ENCODE peak calls at places on chromosomes 1 and 21, in nine cellular contexts. R is EH; P is AG08395; N is lung; D is AG09309; T is NCI-H1092 treated with DMSO at 0.1 percent for 48 hours; W is OCI-LY7; U is astrocyte of the hippocampus; Q is activated CD8-positive, alpha-beta memory T cell treated with anti-CD3 and anti-CD28 coated beads for 48 hours. C is an unnamed sample.

GRCh38 chr1:171457412-171457811 is 27.9 kb upstream of the PRRC2C start:
- DNase-seq in U (no peak), Q (no peak), D (peak), W (no peak), T (no peak), P (peak), N (no peak), R (peak), C (peak)

GRCh38 chr1:94727846-94728715 is 92.1 kb upstream of the SLC44A3 start:
- DNase-seq in R (peak), Q (no peak), P (peak), W (no peak), D (peak), U (peak), T (no peak), N (no peak), C (peak)

GRCh38 chr1:192756847-192757246 is 52.0 kb upstream of the RGS2 start:
- DNase-seq in R (no peak), W (no peak), D (no peak), P (no peak), T (no peak), N (peak), U (no peak), Q (no peak), C (no peak)

GRCh38 chr1:67883069-67883468 is 49.8 kb upstream of the GNG12 start:
- DNase-seq in R (peak), N (no peak), P (peak), T (no peak), W (no peak), Q (no peak), D (peak), U (peak), C (peak)

GRCh38 chr1:81679972-81680371 is 120.8 kb upstream of the ADGRL2 start:
- DNase-seq in U (no peak), N (no peak), D (no peak), W (no peak), T (no peak), P (no peak), R (peak), Q (no peak), C (no peak)

GRCh38 chr1:205537386-205538018 is 33.0 kb downstream of the CDK18 start:
- DNase-seq in N (no peak), U (no peak), W (no peak), T (no peak), D (no peak), Q (no peak), P (no peak), R (peak), C (no peak)

GRCh38 chr1:37410815-37411214 is 63.6 kb upstream of the ZC3H12A start:
- DNase-seq in N (no peak), P (peak), W (peak), U (peak), Q (no peak), D (no peak), T (no peak), R (peak), C (peak)

GRCh38 chr1:74363220-74363619 is 128.0 kb downstream of the TNNI3K start:
- DNase-seq in D (no peak), U (peak), P (no peak), Q (no peak), R (no peak), N (no peak), T (no peak), W (no peak), C (no peak)

GRCh38 chr1:88888755-88889154 is 2.6 kb downstream of the GTF2B start:
- DNase-seq in T (no peak), W (no peak), P (no peak), D (no peak), Q (no peak), N (no peak), R (no peak), U (no peak), C (no peak)

GRCh38 chr1:30372792-30373433 is 350.5 kb downstream of the MATN1 start:
- DNase-seq in R (peak), N (peak), P (no peak), Q (no peak), U (no peak), D (no peak), W (no peak), T (peak), C (peak)

GRCh38 chr1:41902669-41903068 is 16.1 kb downstream of the HIVEP3 start:
- DNase-seq in P (no peak), N (no peak), R (no peak), W (no peak), U (no peak), Q (no peak), T (no peak), D (no peak), C (no peak)

GRCh38 chr21:42193131-42193671 is 25.7 kb upstream of the ABCG1 start:
- DNase-seq in R (no peak), W (no peak), T (no peak), P (no peak), D (no peak), U (no peak), Q (peak), N (peak), C (no peak)

GRCh38 chr1:218164111-218164929 is 120.8 kb upstream of the RRP15 start:
- DNase-seq in N (no peak), D (no peak), T (peak), Q (no peak), R (peak), W (peak), U (peak), P (peak), C (peak)

GRCh38 chr1:241181971-241182370 is 175.0 kb downstream of the RGS7 start:
- DNase-seq in R (no peak), W (no peak), N (no peak), T (no peak), P (no peak), U (no peak), D (no peak), Q (no peak), C (no peak)

GRCh38 chr1:187655163-187655562 is 826.4 kb downstream of the PLA2G4A start:
- DNase-seq in W (no peak), T (no peak), D (no peak), Q (no peak), P (no peak), U (no peak), N (no peak), R (no peak), C (no peak)

GRCh38 chr1:54745274-54745673 is 19.0 kb downstream of the PARS2 start:
- DNase-seq in N (no peak), P (no peak), D (no peak), Q (no peak), W (no peak), T (no peak), U (no peak), R (no peak), C (no peak)

GRCh38 chr1:239755513-239755912 is 336.2 kb upstream of the FMN2 start:
- DNase-seq in T (no peak), N (no peak), R (no peak), W (no peak), D (no peak), Q (no peak), U (no peak), P (no peak), C (no peak)

C was measured in RPMI7951.